ENCODE peak calls at places on chromosomes 13 and 19, in ten cellular contexts. K, A, E, Z, P, D, X, T, V and Y are unnamed samples.
A peak's percentile ranks its signal among the peaks of the same experiment; 100 is the strongest.

GRCh38 chr19:48290341-48290922 is 20.6 kb downstream of the ZNF114 start:
- DNase-seq in X (peak; percentile 23), E (no peak), A (no peak), T (no peak), V (no peak), D (no peak), Z (no peak), K (peak; percentile 31), P (no peak), Y (no peak)

GRCh38 chr13:114263590-114263989 is 17.8 kb upstream of the UPF3A start:
- DNase-seq in X (no peak), D (no peak), Z (no peak), A (no peak), E (no peak), T (no peak), K (no peak), V (no peak), P (no peak), Y (no peak)

GRCh38 chr13:97629601-97630272 is 195.8 kb downstream of the RAP2A start:
- DNase-seq in T (no peak), P (no peak), K (no peak), E (no peak), A (no peak), X (peak; percentile 74), V (no peak), D (no peak), Z (no peak), Y (no peak)

GRCh38 chr13:77339408-77339807 is 12.5 kb upstream of the MYCBP2 start:
- DNase-seq in D (no peak), K (no peak), A (no peak), E (no peak), V (no peak), P (no peak), T (no peak), Z (no peak), X (no peak), Y (no peak)

GRCh38 chr13:107210216-107211010 is 642.5 kb upstream of the ARGLU1 start:
- DNase-seq in X (no peak), E (no peak), D (no peak), K (no peak), A (no peak), Z (no peak), T (no peak), P (no peak), V (no peak), Y (no peak)

GRCh38 chr13:27005556-27005955 is 166.1 kb downstream of the USP12 start:
- DNase-seq in D (no peak), A (no peak), V (no peak), Z (no peak), X (no peak), P (no peak), K (no peak), E (no peak), T (no peak), Y (no peak)

GRCh38 chr13:46753917-46754316 is 43.0 kb downstream of the ESD start:
- DNase-seq in A (no peak), E (no peak), K (no peak), T (no peak), Z (no peak), P (no peak), V (no peak), X (no peak), D (no peak), Y (no peak)

GRCh38 chr19:50427997-50428425 is 4.7 kb upstream of the MYBPC2 start:
- DNase-seq in T (no peak), E (peak; percentile 94), P (no peak), A (peak; percentile 77), V (no peak), Z (peak; percentile 93), D (peak; percentile 86), X (peak; percentile 95), K (peak; percentile 88), Y (peak; percentile 65)

GRCh38 chr19:5045015-5045414 is 76.1 kb downstream of the KDM4B start:
- DNase-seq in A (no peak), E (no peak), D (no peak), X (no peak), V (no peak), P (no peak), K (no peak), T (no peak), Z (no peak), Y (no peak)

GRCh38 chr13:98450495-98451167 is 126.3 kb downstream of the STK24 start:
- DNase-seq in T (no peak), Z (no peak), D (no peak), E (peak; percentile 42), K (no peak), X (peak; percentile 81), P (peak; percentile 19), A (no peak), V (no peak), Y (no peak)

GRCh38 chr13:97946951-97947588 is 6.4 kb upstream of the IPO5 start:
- DNase-seq in Z (no peak), T (no peak), K (no peak), E (no peak), P (no peak), X (no peak), V (no peak), A (no peak), D (no peak), Y (no peak)

GRCh38 chr13:79491715-79492114 is 10.8 kb downstream of the NDFIP2 start:
- DNase-seq in P (no peak), A (no peak), V (no peak), X (no peak), T (no peak), E (no peak), Z (no peak), K (no peak), D (no peak), Y (no peak)

GRCh38 chr13:72932250-72932649 is 126.6 kb upstream of the KLF5 start:
- DNase-seq in P (no peak), E (no peak), V (no peak), K (no peak), X (no peak), Z (no peak), T (no peak), A (no peak), D (no peak), Y (no peak)

GRCh38 chr19:9834726-9835506 is at the start of gene PIN1:
- DNase-seq in A (peak; percentile 99), P (peak; percentile 96), E (peak; percentile 100), T (peak; percentile 99), D (peak; percentile 99), V (peak; percentile 95), X (peak; percentile 99), K (peak; percentile 99), Z (peak; percentile 100), Y (peak; percentile 100)

GRCh38 chr19:15989889-15990288 is 41.1 kb downstream of the OR10H4 start:
- DNase-seq in D (no peak), P (no peak), K (no peak), X (no peak), T (no peak), Z (peak; percentile 79), E (no peak), A (no peak), V (no peak), Y (no peak)

GRCh38 chr19:31015778-31016177 is 333.5 kb downstream of the TSHZ3 start:
- DNase-seq in P (no peak), K (no peak), Z (no peak), X (no peak), V (no peak), D (no peak), E (no peak), T (no peak), A (no peak), Y (no peak)

GRCh38 chr13:67614577-67614976 is 384.4 kb upstream of the PCDH9 start:
- DNase-seq in D (no peak), A (no peak), V (no peak), P (no peak), T (no peak), X (no peak), K (no peak), E (no peak), Z (no peak), Y (no peak)
- TF ChIP-seq POLR2A in D (no peak), A (no peak), V (no peak), P (no peak), T (no peak), X (no peak), K (no peak), E (no peak), Z (no peak), Y (no peak)

DNA sequence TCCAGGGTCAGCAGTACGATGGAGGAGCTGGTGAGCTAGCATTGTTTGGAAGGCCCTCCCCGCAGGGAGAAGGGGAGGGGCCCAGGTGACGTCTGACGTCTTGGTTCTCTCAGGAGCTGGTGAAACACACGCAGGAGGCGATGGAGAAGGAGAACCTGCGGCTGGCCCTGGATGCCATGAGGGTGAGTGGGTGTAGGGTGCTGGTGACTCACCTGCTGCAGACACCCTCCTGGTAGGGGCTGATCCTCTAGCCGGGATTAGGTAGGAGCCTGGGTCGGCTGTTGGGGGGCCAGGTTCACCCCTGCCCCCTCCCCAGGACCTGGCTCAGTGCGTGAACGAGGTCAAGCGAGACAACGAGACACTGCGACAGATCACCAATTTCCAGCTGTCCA is 55.8 kb downstream of the VAV1 start:
- DNase-seq in A (no peak), V (peak; percentile 94), D (no peak), E (no peak), T (no peak), X (no peak), P (no peak), Z (no peak), K (no peak), Y (no peak)
- TF ChIP-seq POLR2A in A (no peak), V (peak; percentile 74), D (no peak), E (no peak), T (no peak), X (no peak), P (no peak), Z (no peak), K (no peak), Y (no peak)

DNA sequence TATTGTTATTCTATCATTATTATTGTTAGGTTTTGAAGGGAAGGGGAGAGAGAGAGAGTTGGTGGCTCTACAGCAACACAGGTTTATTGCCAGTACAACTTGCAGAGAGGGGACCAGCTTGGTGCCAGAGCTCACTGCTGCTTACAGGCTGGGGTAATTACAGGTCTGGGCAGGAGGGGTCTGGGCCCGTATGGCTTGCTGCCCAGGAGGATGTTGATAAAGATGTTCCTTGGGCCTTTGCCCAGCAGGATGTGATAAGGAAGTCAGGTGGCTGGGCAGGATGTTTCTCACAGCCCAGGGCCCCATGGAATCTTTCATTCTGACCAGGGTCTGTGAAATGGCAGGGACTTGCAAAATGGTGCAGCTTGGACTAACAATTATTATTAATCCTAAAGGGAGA is 64.2 kb upstream of the ZNF599 start:
- DNase-seq in V (no peak), A (peak; percentile 26), Z (no peak), P (no peak), X (peak; percentile 19), E (peak; percentile 48), K (no peak), T (no peak), D (no peak), Y (no peak)
- TF ChIP-seq POLR2A in V (no peak), A (no peak), Z (no peak), P (no peak), X (no peak), E (no peak), K (no peak), T (no peak), D (no peak), Y (no peak)

DNA sequence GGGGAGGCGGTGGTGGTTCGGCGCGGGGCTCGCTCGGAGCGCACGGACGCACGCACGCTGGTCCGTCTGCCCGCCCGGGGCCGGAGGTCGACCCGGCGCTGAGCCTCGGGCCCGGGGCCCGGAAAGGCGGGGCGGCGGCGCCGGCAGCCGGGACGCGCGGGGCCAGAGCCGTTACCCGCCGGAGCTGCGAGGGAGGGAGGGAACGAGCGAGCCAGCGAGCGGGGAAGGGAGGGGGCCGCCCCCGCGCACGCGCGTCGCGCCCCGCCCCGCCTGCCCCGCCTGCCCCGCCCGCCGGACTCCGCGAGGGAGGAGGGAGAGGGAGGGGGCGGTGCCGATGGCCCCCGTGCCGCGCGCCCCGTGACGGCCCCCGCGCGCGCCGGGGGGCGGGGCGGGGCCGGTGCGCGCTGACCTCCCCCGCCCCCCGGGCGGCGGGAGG is 15.0 kb downstream of the CIC start:
- DNase-seq in T (peak; percentile 82), D (peak; percentile 77), A (peak; percentile 90), K (peak; percentile 86), P (no peak), E (peak; percentile 76), X (peak; percentile 80), V (no peak), Z (no peak), Y (peak; percentile 90)
- TF ChIP-seq POLR2A in T (peak; percentile 8), D (peak; percentile 25), A (peak; percentile 82), K (peak; percentile 59), P (no peak), E (no peak), X (no peak), V (peak; percentile 7), Z (no peak), Y (no peak)